ENCODE peak calls at places on chromosome X, in five cellular contexts. One of them, this sample, is unnamed.
A peak's percentile ranks its signal among the peaks of the same experiment; 100 is the strongest.

GRCh38 chrX:36859231-36859630 is 148.9 kb upstream of the FAM47C start:
- DNase-seq in uterus: no peak
- DNase-seq in glutamatergic neuron: no peak
- DNase-seq in dorsolateral prefrontal cortex: no peak
- DNase-seq in germinal center: no peak
- DNase-seq in this sample: no peak

GRCh38 chrX:130649738-130650137 is 248.0 kb downstream of the RBMX2 start:
- DNase-seq in uterus: no peak
- DNase-seq in glutamatergic neuron: no peak
- DNase-seq in dorsolateral prefrontal cortex: no peak
- DNase-seq in germinal center: no peak
- DNase-seq in this sample: no peak

GRCh38 chrX:10444204-10444603 is 176.2 kb downstream of the MID1 start:
- DNase-seq in uterus: no peak
- DNase-seq in glutamatergic neuron: no peak
- DNase-seq in dorsolateral prefrontal cortex: no peak
- DNase-seq in germinal center: no peak
- DNase-seq in this sample: no peak

GRCh38 chrX:23883737-23884354 is 23.9 kb downstream of the APOO start:
- DNase-seq in uterus: no peak
- DNase-seq in glutamatergic neuron: no peak
- DNase-seq in dorsolateral prefrontal cortex: no peak
- DNase-seq in germinal center: no peak
- DNase-seq in this sample: no peak

GRCh38 chrX:103513476-103514108 is 5.7 kb downstream of the RAB40A start:
- DNase-seq in uterus: no peak
- DNase-seq in glutamatergic neuron: no peak
- DNase-seq in dorsolateral prefrontal cortex: no peak
- DNase-seq in germinal center: no peak
- DNase-seq in this sample: no peak

GRCh38 chrX:108217877-108218276 is 126.3 kb downstream of the ATG4A start:
- DNase-seq in uterus: peak; percentile 43
- DNase-seq in glutamatergic neuron: no peak
- DNase-seq in dorsolateral prefrontal cortex: no peak
- DNase-seq in germinal center: no peak
- DNase-seq in this sample: no peak

GRCh38 chrX:42027367-42028025 is 104.1 kb upstream of the CASK start:
- DNase-seq in uterus: no peak
- DNase-seq in glutamatergic neuron: no peak
- DNase-seq in dorsolateral prefrontal cortex: no peak
- DNase-seq in germinal center: no peak
- DNase-seq in this sample: no peak

GRCh38 chrX:37684918-37685317 is 673 bp upstream of the XK start:
- DNase-seq in uterus: no peak
- DNase-seq in glutamatergic neuron: no peak
- DNase-seq in dorsolateral prefrontal cortex: no peak
- DNase-seq in germinal center: no peak
- DNase-seq in this sample: no peak

GRCh38 chrX:150504399-150505186 is 63.8 kb upstream of the MTM1 start:
- DNase-seq in uterus: no peak
- DNase-seq in glutamatergic neuron: no peak
- DNase-seq in dorsolateral prefrontal cortex: peak; percentile 40
- DNase-seq in germinal center: no peak
- DNase-seq in this sample: no peak

GRCh38 chrX:146863566-146863965 is 49.0 kb upstream of the CXorf51A start:
- DNase-seq in uterus: no peak
- DNase-seq in glutamatergic neuron: no peak
- DNase-seq in dorsolateral prefrontal cortex: no peak
- DNase-seq in germinal center: no peak
- DNase-seq in this sample: no peak

GRCh38 chrX:106976416-106976815 is 23.6 kb downstream of the MORC4 start:
- DNase-seq in uterus: no peak
- DNase-seq in glutamatergic neuron: no peak
- DNase-seq in dorsolateral prefrontal cortex: no peak
- DNase-seq in germinal center: no peak
- DNase-seq in this sample: no peak

GRCh38 chrX:15245896-15246295 is 24.0 kb downstream of the ASB9 start:
- DNase-seq in uterus: no peak
- DNase-seq in glutamatergic neuron: no peak
- DNase-seq in dorsolateral prefrontal cortex: no peak
- DNase-seq in germinal center: no peak
- DNase-seq in this sample: no peak

GRCh38 chrX:40172980-40173661 is 75.4 kb upstream of the BCOR start:
- DNase-seq in uterus: no peak
- DNase-seq in glutamatergic neuron: no peak
- DNase-seq in dorsolateral prefrontal cortex: no peak
- DNase-seq in germinal center: no peak
- DNase-seq in this sample: no peak

GRCh38 chrX:24498181-24498580 is 33.1 kb downstream of the PDK3 start:
- DNase-seq in uterus: peak; percentile 26
- DNase-seq in glutamatergic neuron: peak; percentile 18
- DNase-seq in dorsolateral prefrontal cortex: no peak
- DNase-seq in germinal center: no peak
- DNase-seq in this sample: no peak

GRCh38 chrX:108537005-108537404 is 97.4 kb downstream of the COL4A5 start:
- DNase-seq in uterus: no peak
- DNase-seq in glutamatergic neuron: no peak
- DNase-seq in dorsolateral prefrontal cortex: no peak
- DNase-seq in germinal center: no peak
- DNase-seq in this sample: peak; percentile 31

GRCh38 chrX:24133280-24133679 is 16.2 kb upstream of the ZFX start:
- DNase-seq in uterus: no peak
- DNase-seq in glutamatergic neuron: no peak
- DNase-seq in dorsolateral prefrontal cortex: no peak
- DNase-seq in germinal center: no peak
- DNase-seq in this sample: no peak

GRCh38 chrX:42577936-42578335 is 200.0 kb downstream of the PPP1R2C start:
- DNase-seq in uterus: no peak
- DNase-seq in glutamatergic neuron: no peak
- DNase-seq in dorsolateral prefrontal cortex: no peak
- DNase-seq in germinal center: no peak
- DNase-seq in this sample: no peak

GRCh38 chrX:56499372-56499771 is 64.1 kb upstream of the UBQLN2 start:
- DNase-seq in uterus: no peak
- DNase-seq in glutamatergic neuron: no peak
- DNase-seq in dorsolateral prefrontal cortex: no peak
- DNase-seq in germinal center: no peak
- DNase-seq in this sample: no peak

GRCh38 chrX:68060506-68061205 is 372.6 kb downstream of the OPHN1 start:
- DNase-seq in uterus: no peak
- DNase-seq in glutamatergic neuron: no peak
- DNase-seq in dorsolateral prefrontal cortex: no peak
- DNase-seq in germinal center: no peak
- DNase-seq in this sample: no peak

GRCh38 chrX:127574829-127575228 is 477.4 kb downstream of the ACTRT1 start:
- DNase-seq in uterus: no peak
- DNase-seq in glutamatergic neuron: no peak
- DNase-seq in dorsolateral prefrontal cortex: no peak
- DNase-seq in germinal center: no peak
- DNase-seq in this sample: no peak

GRCh38 chrX:52576946-52577345 is 60.1 kb upstream of the XAGE1B start:
- DNase-seq in uterus: no peak
- DNase-seq in glutamatergic neuron: no peak
- DNase-seq in dorsolateral prefrontal cortex: no peak
- DNase-seq in germinal center: no peak
- DNase-seq in this sample: no peak

GRCh38 chrX:47619486-47620302 is at the start of gene SYN1:
- DNase-seq in uterus: peak; percentile 79
- DNase-seq in glutamatergic neuron: peak; percentile 86
- DNase-seq in dorsolateral prefrontal cortex: peak; percentile 57
- DNase-seq in germinal center: peak; percentile 89
- DNase-seq in this sample: peak; percentile 70

GRCh38 chrX:4978613-4979012 is 1250.1 kb downstream of the NLGN4X start:
- DNase-seq in uterus: no peak
- DNase-seq in glutamatergic neuron: no peak
- DNase-seq in dorsolateral prefrontal cortex: no peak
- DNase-seq in germinal center: no peak
- DNase-seq in this sample: no peak

GRCh38 chrX:152619897-152620296 is 17.8 kb upstream of the GABRQ start:
- DNase-seq in uterus: no peak
- DNase-seq in glutamatergic neuron: no peak
- DNase-seq in dorsolateral prefrontal cortex: no peak
- DNase-seq in germinal center: no peak
- DNase-seq in this sample: no peak

GRCh38 chrX:115408736-115409390 is 119.3 kb downstream of the LUZP4 start:
- DNase-seq in uterus: no peak
- DNase-seq in glutamatergic neuron: no peak
- DNase-seq in dorsolateral prefrontal cortex: no peak
- DNase-seq in germinal center: no peak
- DNase-seq in this sample: no peak

GRCh38 chrX:10482262-10482661 is 138.1 kb downstream of the MID1 start:
- DNase-seq in uterus: no peak
- DNase-seq in glutamatergic neuron: peak; percentile 28
- DNase-seq in dorsolateral prefrontal cortex: no peak
- DNase-seq in germinal center: peak; percentile 21
- DNase-seq in this sample: peak; percentile 1

GRCh38 chrX:57044226-57044625 is 48.9 kb upstream of the SPIN3 start:
- DNase-seq in uterus: no peak
- DNase-seq in glutamatergic neuron: no peak
- DNase-seq in dorsolateral prefrontal cortex: no peak
- DNase-seq in germinal center: no peak
- DNase-seq in this sample: no peak

GRCh38 chrX:47218920-47219815 is 687 bp downstream of the CDK16 start:
- DNase-seq in uterus: peak; percentile 68
- DNase-seq in glutamatergic neuron: peak; percentile 67
- DNase-seq in dorsolateral prefrontal cortex: no peak
- DNase-seq in germinal center: peak; percentile 30
- DNase-seq in this sample: peak; percentile 38

GRCh38 chrX:48938721-48939416 is 18.5 kb downstream of the OTUD5 start:
- DNase-seq in uterus: no peak
- DNase-seq in glutamatergic neuron: no peak
- DNase-seq in dorsolateral prefrontal cortex: no peak
- DNase-seq in germinal center: peak; percentile 53
- DNase-seq in this sample: no peak

GRCh38 chrX:69293776-69294601 is 128.7 kb upstream of the PJA1 start:
- DNase-seq in uterus: no peak
- DNase-seq in glutamatergic neuron: no peak
- DNase-seq in dorsolateral prefrontal cortex: no peak
- DNase-seq in germinal center: no peak
- DNase-seq in this sample: no peak

GRCh38 chrX:47366051-47366722 is 4.2 kb upstream of the ZNF157 start:
- DNase-seq in uterus: peak; percentile 68
- DNase-seq in glutamatergic neuron: peak; percentile 66
- DNase-seq in dorsolateral prefrontal cortex: peak; percentile 69
- DNase-seq in germinal center: peak; percentile 73
- DNase-seq in this sample: peak; percentile 67

GRCh38 chrX:123807825-123808416 is 51.9 kb upstream of the XIAP start:
- DNase-seq in uterus: no peak
- DNase-seq in glutamatergic neuron: no peak
- DNase-seq in dorsolateral prefrontal cortex: no peak
- DNase-seq in germinal center: no peak
- DNase-seq in this sample: no peak

GRCh38 chrX:88621278-88621677 is 125.7 kb upstream of the CPXCR1 start:
- DNase-seq in uterus: no peak
- DNase-seq in glutamatergic neuron: no peak
- DNase-seq in dorsolateral prefrontal cortex: no peak
- DNase-seq in germinal center: no peak
- DNase-seq in this sample: no peak

GRCh38 chrX:113492895-113493294 is 652.3 kb upstream of the AMOT start:
- DNase-seq in uterus: no peak
- DNase-seq in glutamatergic neuron: no peak
- DNase-seq in dorsolateral prefrontal cortex: no peak
- DNase-seq in germinal center: no peak
- DNase-seq in this sample: no peak

GRCh38 chrX:119622356-119623232 is 16.4 kb upstream of the NKRF start:
- DNase-seq in uterus: no peak
- DNase-seq in glutamatergic neuron: no peak
- DNase-seq in dorsolateral prefrontal cortex: no peak
- DNase-seq in germinal center: no peak
- DNase-seq in this sample: no peak

GRCh38 chrX:6954836-6955235 is 192.7 kb upstream of the STS start:
- DNase-seq in uterus: no peak
- DNase-seq in glutamatergic neuron: no peak
- DNase-seq in dorsolateral prefrontal cortex: no peak
- DNase-seq in germinal center: no peak
- DNase-seq in this sample: no peak

GRCh38 chrX:10781847-10782530 is 161.6 kb upstream of the MID1 start:
- DNase-seq in uterus: no peak
- DNase-seq in glutamatergic neuron: no peak
- DNase-seq in dorsolateral prefrontal cortex: no peak
- DNase-seq in germinal center: no peak
- DNase-seq in this sample: no peak

GRCh38 chrX:63713510-63713909 is 71.5 kb downstream of the ARHGEF9 start:
- DNase-seq in uterus: no peak
- DNase-seq in glutamatergic neuron: no peak
- DNase-seq in dorsolateral prefrontal cortex: no peak
- DNase-seq in germinal center: no peak
- DNase-seq in this sample: no peak

GRCh38 chrX:153460826-153461225 is 9.6 kb downstream of the HAUS7 start:
- DNase-seq in uterus: no peak
- DNase-seq in glutamatergic neuron: peak; percentile 77
- DNase-seq in dorsolateral prefrontal cortex: peak; percentile 43
- DNase-seq in germinal center: peak; percentile 32
- DNase-seq in this sample: peak; percentile 61